ENCODE peak calls at places on chromosome 7, in four cellular contexts. H, D, R and B are unnamed samples.
A peak's percentile ranks its signal among the peaks of the same experiment; 100 is the strongest.

GRCh38 chr7:6350057-6350752 is 77.8 kb upstream of the CYTH3 start:
- DNase-seq in H (peak; percentile 3), D (no peak), R (no peak), B (no peak)

GRCh38 chr7:104653870-104654401 is 325.5 kb downstream of the LHFPL3 start:
- DNase-seq in H (no peak), D (no peak), R (no peak), B (no peak)

GRCh38 chr7:105837765-105838241 is 38.6 kb downstream of the ATXN7L1 start:
- DNase-seq in H (no peak), D (no peak), R (no peak), B (no peak)

GRCh38 chr7:1806354-1806753 is 136.3 kb downstream of the ELFN1 start:
- DNase-seq in H (no peak), D (no peak), R (no peak), B (no peak)

GRCh38 chr7:94414481-94414880 is 19.8 kb downstream of the COL1A2 start:
- DNase-seq in H (peak; percentile 70), D (peak; percentile 66), R (peak; percentile 88), B (no peak)

GRCh38 chr7:98733036-98733435 is 116.0 kb downstream of the NPTX2 start:
- DNase-seq in H (peak; percentile 18), D (no peak), R (peak; percentile 23), B (peak; percentile 66)

GRCh38 chr7:3861941-3862340 is 560.9 kb downstream of the SDK1 start:
- DNase-seq in H (peak; percentile 12), D (peak; percentile 81), R (peak; percentile 29), B (no peak)

GRCh38 chr7:149869867-149870266 is 3.9 kb upstream of the ATP6V0E2 start:
- DNase-seq in H (no peak), D (no peak), R (no peak), B (peak; percentile 61)

GRCh38 chr7:70334883-70335282 is 736.6 kb downstream of the AUTS2 start:
- DNase-seq in H (no peak), D (no peak), R (no peak), B (peak; percentile 9)

GRCh38 chr7:36736827-36737211 is 12.5 kb upstream of the AOAH start:
- DNase-seq in H (no peak), D (no peak), R (no peak), B (no peak)

GRCh38 chr7:102279537-102280400 is 6.9 kb upstream of the SH2B2 start:
- DNase-seq in H (peak; percentile 34), D (peak; percentile 51), R (peak; percentile 80), B (peak; percentile 72)

GRCh38 chr7:11633325-11633724 is 198.7 kb downstream of the THSD7A start:
- DNase-seq in H (no peak), D (no peak), R (no peak), B (no peak)

GRCh38 chr7:18201349-18201748 is 173.7 kb upstream of the PRPS1L1 start:
- DNase-seq in H (no peak), D (no peak), R (no peak), B (no peak)

GRCh38 chr7:83732305-83732704 is 83.4 kb upstream of the SEMA3E start:
- DNase-seq in H (no peak), D (peak; percentile 63), R (no peak), B (no peak)

GRCh38 chr7:89837515-89837914 is 316.8 kb upstream of the STEAP1 start:
- DNase-seq in H (peak; percentile 34), D (peak; percentile 73), R (peak; percentile 6), B (no peak)

GRCh38 chr7:137820156-137820555 is 26.6 kb downstream of the DGKI start:
- DNase-seq in H (no peak), D (no peak), R (peak; percentile 84), B (no peak)

GRCh38 chr7:93171606-93172226 is 23.5 kb upstream of the SAMD9L start:
- DNase-seq in H (no peak), D (no peak), R (no peak), B (no peak)

GRCh38 chr7:78529392-78529791 is 730.8 kb downstream of the PHTF2 start:
- DNase-seq in H (peak; percentile 13), D (no peak), R (no peak), B (no peak)

GRCh38 chr7:22990588-22990949 is 23.4 kb downstream of the HYCC1 start:
- DNase-seq in H (peak; percentile 69), D (peak; percentile 65), R (no peak), B (no peak)

GRCh38 chr7:55975944-55976633 is 11.7 kb downstream of the NIPSNAP2 start:
- DNase-seq in H (no peak), D (no peak), R (peak; percentile 63), B (no peak)